ENCODE peak calls at places on chromosomes 7 and 10, in five cellular contexts. A is neuronal stem cell, H is ovary, Q is upper lobe of right lung, N is heart left ventricle. E is an unnamed sample.

GRCh38 chr10:12201543-12201942 is 5.6 kb downstream of the CDC123 start:
- DNase-seq in Q (no peak), N (no peak), H (no peak), A (no peak), E (no peak)

GRCh38 chr10:29595146-29595545 is 39.6 kb downstream of the SVIL start:
- DNase-seq in A (no peak), N (no peak), H (no peak), Q (no peak), E (no peak)

GRCh38 chr10:91420868-91421267 is 10.7 kb downstream of the HECTD2 start:
- DNase-seq in H (no peak), A (no peak), N (no peak), Q (no peak), E (no peak)

GRCh38 chr7:148191391-148192076 is 399.0 kb upstream of the C7orf33 start:
- DNase-seq in Q (no peak), H (no peak), A (no peak), N (no peak), E (no peak)

GRCh38 chr10:14740684-14741247 is 33.9 kb downstream of the FAM107B start:
- DNase-seq in N (no peak), Q (no peak), H (no peak), A (no peak), E (no peak)

GRCh38 chr10:93006435-93007039 is 54.1 kb upstream of the CYP26C1 start:
- DNase-seq in A (peak), H (no peak), Q (no peak), N (no peak), E (peak)

GRCh38 chr7:44333971-44334733 is 8.8 kb upstream of the CAMK2B start:
- DNase-seq in Q (no peak), A (no peak), H (no peak), N (no peak), E (no peak)

GRCh38 chr7:159096736-159097581 is 47.7 kb downstream of the VIPR2 start:
- DNase-seq in A (no peak), H (no peak), N (peak), Q (peak), E (no peak)

GRCh38 chr7:129168219-129168991 is 20.0 kb upstream of the SMO start:
- DNase-seq in A (no peak), H (no peak), Q (peak), N (no peak), E (no peak)
- H3K4me3 ChIP-seq in A (no peak), H (peak), Q (no peak), N (peak), E (peak)

DNA sequence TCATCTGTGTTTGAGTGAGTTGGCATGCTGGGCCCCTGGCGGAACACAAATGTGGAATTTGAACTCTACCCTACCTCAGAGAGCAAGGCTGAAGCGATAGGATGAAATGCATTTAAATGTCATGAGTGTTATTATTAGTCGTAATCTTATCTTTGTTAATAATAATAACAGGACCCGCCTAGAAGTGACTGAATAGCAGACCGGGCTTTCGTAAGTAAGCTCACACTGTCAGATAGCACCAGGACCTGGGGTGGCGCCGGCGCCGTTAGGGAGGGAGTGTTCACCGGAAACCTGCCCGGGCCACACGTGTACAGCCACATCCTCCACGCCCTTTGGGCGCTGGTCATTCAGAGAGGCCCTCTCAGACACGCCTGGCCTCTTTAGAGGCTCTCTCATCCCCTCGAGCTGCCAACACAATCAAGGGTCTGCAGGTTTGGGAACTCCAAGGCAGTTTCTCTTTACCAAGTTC is 63.6 kb downstream of the GRK5 start:
- DNase-seq in H (peak), Q (peak), N (peak), A (no peak), E (no peak)
- H3K27ac ChIP-seq in H (peak), Q (peak), N (peak), A (no peak), E (no peak)

DNA sequence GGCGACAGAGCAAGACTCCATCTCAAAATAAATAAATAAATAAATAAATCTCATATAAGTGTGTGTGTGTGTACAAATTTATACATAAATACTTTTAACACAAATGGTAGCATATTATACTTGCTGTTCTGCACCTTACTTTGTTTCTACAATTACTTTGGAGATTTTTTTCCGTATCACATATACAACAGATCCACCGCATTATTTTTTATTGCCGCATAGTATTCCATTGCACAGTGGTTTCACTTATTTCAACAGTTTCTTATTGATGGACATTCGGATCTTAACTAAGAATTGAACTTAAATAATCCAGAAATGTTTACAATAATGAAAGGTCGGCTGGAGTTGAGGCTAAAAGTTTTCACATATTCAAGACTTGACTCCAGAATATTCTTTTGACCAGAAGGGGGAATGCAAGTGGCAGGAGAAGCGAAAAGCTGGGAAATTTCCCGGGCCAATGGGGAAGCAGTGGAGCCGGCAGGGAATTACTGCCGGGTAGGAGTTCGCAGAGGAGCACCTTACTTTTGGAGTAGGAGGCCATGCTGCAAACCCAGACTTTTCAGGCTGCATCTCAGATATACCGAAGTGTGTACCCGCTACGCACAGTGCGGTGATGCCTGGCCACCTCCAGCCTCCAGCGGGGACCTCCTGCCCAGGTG is 448 bp upstream of the CNNM1 start:
- DNase-seq in H (no peak), Q (no peak), N (no peak), A (no peak), E (no peak)
- H3K4me3 ChIP-seq in H (peak), Q (peak), N (peak), A (peak), E (peak)

DNA sequence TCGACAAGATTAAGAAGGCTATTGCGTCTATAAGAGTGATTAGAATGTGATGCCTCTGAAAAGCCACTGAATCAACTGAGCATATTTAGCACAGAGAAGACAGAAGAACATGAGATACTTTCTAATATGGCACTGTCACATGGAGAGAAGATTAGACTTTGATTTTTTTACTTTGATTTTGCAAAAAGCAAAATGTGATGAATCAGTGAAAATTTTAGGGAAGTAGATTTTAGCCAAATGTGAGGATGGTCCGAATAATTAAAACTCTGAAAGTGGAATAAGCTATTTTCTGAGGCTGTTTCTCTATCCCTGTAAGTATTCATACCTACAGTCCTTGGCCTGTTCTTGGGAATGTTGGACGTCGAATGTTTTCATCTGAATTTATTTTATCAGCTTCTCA is 11.8 kb downstream of the MDFIC start:
- DNase-seq in N (no peak), A (no peak), H (no peak), Q (no peak), E (no peak)
- H3K27ac ChIP-seq in N (no peak), A (no peak), H (no peak), Q (no peak), E (no peak)

GRCh38 chr10:48773580-48773979 is 88.9 kb downstream of the WDFY4 start:
- DNase-seq in A (no peak), H (no peak), Q (no peak), N (no peak), E (no peak)
- H3K4me3 ChIP-seq in A (no peak), H (no peak), Q (no peak), N (no peak), E (no peak)

DNA sequence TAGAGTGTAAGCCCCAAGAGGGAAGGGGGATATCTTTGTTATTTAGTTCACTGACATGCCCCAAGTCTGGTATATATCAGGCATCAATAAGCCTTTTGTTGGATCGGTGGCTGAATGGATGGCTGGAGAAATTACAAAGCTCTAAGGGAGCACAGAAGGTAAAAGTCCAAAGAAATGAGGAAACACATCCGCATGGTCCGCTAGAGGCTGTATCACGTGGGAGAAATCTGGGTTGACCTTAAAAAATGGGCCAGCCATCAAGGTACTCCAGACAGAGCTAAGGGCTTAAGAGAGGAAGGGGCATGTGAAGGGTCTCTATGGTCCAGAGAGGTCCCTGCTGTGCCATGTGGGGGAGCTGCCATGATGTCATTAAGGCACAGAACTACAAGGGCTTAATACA is 32.1 kb downstream of the SCRN1 start:
- DNase-seq in A (no peak), Q (no peak), N (no peak), H (no peak), E (no peak)
- H3K27ac ChIP-seq in A (no peak), Q (no peak), N (no peak), H (no peak), E (no peak)